ENCODE peak calls at places on chromosomes 13 and 19, in eight cellular contexts. K is CD8-positive, alpha-beta T cell; Y is PC-3; V is IMR-90; E is BE2C; J is HCT116; O is colonic mucosa; A is HepG2. X is an unnamed sample.

GRCh38 chr19:19170053-19170945 is at the start of gene MEF2B:
- DNase-seq in E (peak; percentile 95), K (peak; percentile 43), Y (peak; percentile 55), J (no peak), O (peak; percentile 80), V (peak; percentile 30), A (peak; percentile 80), X (peak; percentile 85)

GRCh38 chr19:49553451-49554271 is 25.9 kb downstream of the RCN3 start:
- DNase-seq in Y (peak; percentile 90), A (peak; percentile 79), E (no peak), V (peak; percentile 69), O (peak; percentile 77), K (no peak), J (no peak), X (peak; percentile 47)

GRCh38 chr19:53037101-53038097 is 7.1 kb upstream of the ERVV-2 start:
- DNase-seq in E (peak; percentile 50), Y (no peak), A (no peak), J (no peak), O (peak; percentile 19), K (no peak), V (peak; percentile 41), X (no peak)

GRCh38 chr19:1590641-1591397 is 1.8 kb downstream of the MBD3 start:
- DNase-seq in E (peak; percentile 68), O (no peak), J (no peak), K (no peak), Y (no peak), V (no peak), A (peak; percentile 49), X (peak; percentile 20)

GRCh38 chr13:42377640-42378382 is 105.9 kb downstream of the AKAP11 start:
- DNase-seq in V (no peak), J (no peak), Y (no peak), O (no peak), E (no peak), A (no peak), K (no peak), X (peak; percentile 65)

GRCh38 chr19:19410553-19411550 is 5.4 kb downstream of the GATAD2A start:
- DNase-seq in O (no peak), J (no peak), V (no peak), Y (no peak), K (no peak), E (no peak), A (no peak), X (peak; percentile 47)

GRCh38 chr13:36880961-36881360 is 39.1 kb downstream of the SMAD9 start:
- DNase-seq in K (no peak), V (peak; percentile 15), E (no peak), Y (no peak), O (no peak), A (no peak), J (no peak), X (no peak)

GRCh38 chr13:111202745-111203144 is 87.6 kb downstream of the ARHGEF7 start:
- DNase-seq in V (peak; percentile 93), J (peak; percentile 6), E (no peak), Y (peak; percentile 18), K (no peak), O (no peak), A (no peak), X (peak; percentile 37)

GRCh38 chr13:27354379-27354778 is 70.0 kb upstream of the GTF3A start:
- DNase-seq in A (no peak), K (no peak), J (no peak), O (no peak), Y (no peak), V (peak; percentile 77), E (no peak), X (no peak)

GRCh38 chr19:2274185-2274711 is 7.7 kb downstream of the PEAK3 start:
- DNase-seq in J (no peak), K (no peak), V (no peak), A (no peak), E (no peak), Y (no peak), O (no peak), X (no peak)

GRCh38 chr13:36275190-36276002 is 22.2 kb downstream of the CCDC169 start:
- DNase-seq in V (peak; percentile 72), J (no peak), K (no peak), Y (peak; percentile 65), A (peak; percentile 50), O (peak; percentile 26), E (peak; percentile 61), X (no peak)

GRCh38 chr19:19618384-19619051 is at the start of gene PBX4:
- DNase-seq in E (peak; percentile 96), V (peak; percentile 82), Y (peak; percentile 94), J (peak; percentile 86), A (no peak), O (peak; percentile 97), K (peak; percentile 99), X (peak; percentile 99)

GRCh38 chr13:41649659-41650058 is 192.3 kb downstream of the RGCC start:
- DNase-seq in K (no peak), O (no peak), Y (peak; percentile 43), V (peak; percentile 38), E (no peak), J (peak; percentile 22), A (peak; percentile 41), X (no peak)

GRCh38 chr13:79530270-79530669 is 49.3 kb downstream of the NDFIP2 start:
- DNase-seq in A (no peak), Y (no peak), E (no peak), O (no peak), J (no peak), V (no peak), K (no peak), X (no peak)

GRCh38 chr13:106110241-106110855 is 425.1 kb downstream of the EFNB2 start:
- DNase-seq in V (peak; percentile 25), J (no peak), O (no peak), E (peak; percentile 24), K (no peak), Y (peak; percentile 50), A (no peak), X (no peak)

GRCh38 chr13:103287659-103288058 is 221.4 kb upstream of the SLC10A2 start:
- DNase-seq in V (no peak), K (no peak), E (no peak), O (no peak), A (no peak), Y (peak; percentile 70), J (no peak), X (no peak)

GRCh38 chr13:103291226-103291625 is 225.0 kb upstream of the SLC10A2 start:
- DNase-seq in A (no peak), E (no peak), J (no peak), K (no peak), O (no peak), V (no peak), Y (no peak), X (no peak)

GRCh38 chr13:103291693-103292572 is 225.7 kb upstream of the SLC10A2 start:
- DNase-seq in V (no peak), A (no peak), K (no peak), J (no peak), E (no peak), Y (no peak), O (no peak), X (no peak)

GRCh38 chr13:103289661-103290060 is 223.4 kb upstream of the SLC10A2 start:
- DNase-seq in E (no peak), Y (no peak), K (no peak), J (no peak), V (no peak), O (no peak), A (no peak), X (no peak)

GRCh38 chr13:103288114-103288513 is 221.9 kb upstream of the SLC10A2 start:
- DNase-seq in O (no peak), J (no peak), Y (no peak), K (no peak), V (no peak), A (no peak), E (no peak), X (no peak)
- H3K27me3 ChIP-seq in O (no peaks in the 10 kb centered on the region), J (no peaks in the 10 kb centered on the region), Y (no peaks in the 10 kb centered on the region), K (no peaks in the 10 kb centered on the region), V (no peaks in the 10 kb centered on the region), A (no peaks in the 10 kb centered on the region), E (no peaks in the 10 kb centered on the region), X (no peaks in the 10 kb centered on the region)

DNA sequence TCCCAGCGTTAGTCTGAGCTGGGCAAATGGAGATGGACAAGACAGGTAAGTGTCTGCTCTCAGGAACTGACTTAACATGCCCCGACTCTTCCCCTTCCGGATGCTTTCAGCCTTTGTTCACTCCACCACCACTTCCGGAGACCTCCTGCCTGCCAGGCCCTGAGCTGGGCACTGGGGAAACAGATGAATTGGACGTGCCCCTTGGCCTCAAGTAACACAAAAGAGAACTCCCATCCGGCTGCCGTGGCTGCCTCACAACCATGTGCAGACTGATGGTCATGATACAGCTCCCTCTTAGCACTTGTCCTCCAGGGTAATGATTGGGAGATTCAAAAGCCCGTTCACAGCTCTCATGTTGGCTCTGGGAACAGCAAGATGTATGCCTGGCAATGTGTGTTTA is 6.9 kb downstream of the ZNF784 start:
- DNase-seq in V (no peak), Y (no peak), E (no peak), J (no peak), O (no peak), A (no peak), K (no peak), X (no peak)
- H3K4me3 ChIP-seq in V (no peak overlapping the region), Y (no peak overlapping the region), E (no peak overlapping the region), J (no peak overlapping the region), O (no peak overlapping the region), A (no peak overlapping the region), K (no peak overlapping the region), X (no peak overlapping the region)

DNA sequence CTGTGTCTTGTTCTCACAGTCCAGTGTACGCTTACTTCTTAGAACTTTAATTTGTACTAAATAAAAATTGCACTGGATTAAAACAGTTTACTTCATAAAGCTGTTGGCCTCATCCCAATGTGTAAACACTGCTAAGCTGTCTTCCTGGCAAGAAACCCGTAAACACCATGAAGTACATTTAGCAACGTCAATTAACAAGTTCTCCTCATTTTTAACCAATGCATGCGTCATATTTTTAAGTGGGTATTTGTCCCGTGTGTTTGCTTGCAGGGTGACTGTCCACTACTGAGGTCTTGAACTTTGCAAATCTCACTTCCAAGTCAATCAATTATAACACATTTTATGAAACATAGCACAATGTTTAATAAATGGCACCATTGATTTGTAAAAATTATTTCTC is 28.2 kb downstream of the LAIR2 start:
- DNase-seq in E (no peak), J (no peak), Y (no peak), A (no peak), V (no peak), K (no peak), O (no peak), X (no peak)
- H3K27me3 ChIP-seq in E (peaks cover 76% of the 10 kb centered on the region), J (peaks cover 88% of the 10 kb centered on the region), Y (peaks cover 98% of the 10 kb centered on the region), A (no peaks in the 10 kb centered on the region), V (no peaks in the 10 kb centered on the region), K (no peaks in the 10 kb centered on the region), O (no peaks in the 10 kb centered on the region), X (peaks cover 3% of the 10 kb centered on the region)

GRCh38 chr13:113411216-113412023 is 41.9 kb downstream of the ADPRHL1 start:
- DNase-seq in A (peak; percentile 32), E (no peak), V (peak; percentile 99), K (no peak), O (peak; percentile 35), Y (peak; percentile 86), J (peak; percentile 84), X (no peak)

GRCh38 chr13:113408562-113408961 is 44.6 kb upstream of the GRTP1 start:
- DNase-seq in E (no peak), O (no peak), K (no peak), V (no peak), J (no peak), Y (no peak), A (no peak), X (no peak)

GRCh38 chr13:113412440-113412839 is 40.8 kb downstream of the ADPRHL1 start:
- DNase-seq in V (no peak), O (no peak), J (no peak), E (no peak), A (no peak), K (no peak), Y (no peak), X (no peak)

GRCh38 chr13:113413178-113413897 is 40.0 kb downstream of the ADPRHL1 start:
- DNase-seq in J (no peak), V (no peak), E (no peak), Y (no peak), A (no peak), K (no peak), O (no peak), X (no peak)

GRCh38 chr13:113410472-113411201 is 42.7 kb downstream of the ADPRHL1 start:
- DNase-seq in V (peak; percentile 93), K (no peak), E (no peak), J (peak; percentile 89), A (peak; percentile 61), Y (peak; percentile 89), O (peak; percentile 35), X (no peak)
- H3K4me3 ChIP-seq in V (peak overlapping the region; percentile 13), K (no peak overlapping the region), E (no peak overlapping the region), J (peak overlapping the region; percentile 37), A (peak overlapping the region; percentile 11), Y (peak overlapping the region; percentile 73), O (no peak overlapping the region), X (no peak overlapping the region)